ENCODE peak calls at places on chromosomes 1 and 21, in five cellular contexts. H is endodermal cell; Z is CD4-positive, alpha-beta memory T cell; D is CD8-positive, alpha-beta T cell; S is neural progenitor cell. R is an unnamed sample.

GRCh38 chr21:38623552-38623951 is 125.3 kb upstream of the ERG start:
- DNase-seq in H (no peak), Z (no peak), D (no peak), S (no peak), R (no peak)

GRCh38 chr1:35646043-35646442 is 4.7 kb upstream of the PSMB2 start:
- DNase-seq in H (no peak), Z (no peak), D (no peak), S (no peak), R (no peak)

GRCh38 chr1:2385606-2386280 is 5.6 kb downstream of the MORN1 start:
- DNase-seq in H (no peak), Z (no peak), D (no peak), S (no peak), R (no peak)

GRCh38 chr1:211644653-211645052 is 30.8 kb downstream of the NEK2 start:
- DNase-seq in H (peak), Z (no peak), D (no peak), S (no peak), R (no peak)

GRCh38 chr1:160863422-160864131 is 890 bp upstream of the CD244 start:
- DNase-seq in H (no peak), Z (no peak), D (no peak), S (no peak), R (no peak)

GRCh38 chr1:57160594-57160993 is 194.8 kb upstream of the C8B start:
- DNase-seq in H (no peak), Z (no peak), D (no peak), S (no peak), R (no peak)

GRCh38 chr1:178374016-178374415 is 122.7 kb downstream of the CLEC20A start:
- DNase-seq in H (no peak), Z (no peak), D (no peak), S (no peak), R (no peak)

GRCh38 chr1:203465146-203465798 is 10.3 kb upstream of the PRELP start:
- DNase-seq in H (no peak), Z (no peak), D (no peak), S (no peak), R (no peak)

GRCh38 chr1:59738152-59738551 is 76.6 kb upstream of the HOOK1 start:
- DNase-seq in H (no peak), Z (no peak), D (no peak), S (no peak), R (no peak)

GRCh38 chr1:54645806-54646676 is 4.5 kb downstream of the MROH7 start:
- DNase-seq in H (no peak), Z (no peak), D (no peak), S (no peak), R (no peak)

GRCh38 chr1:155244368-155245162 is 10.7 kb downstream of the ENTREP3 start:
- DNase-seq in H (peak), Z (peak), D (peak), S (peak), R (peak)

GRCh38 chr21:34004984-34005383 is 68.4 kb upstream of the MRPS6 start:
- DNase-seq in H (no peak), Z (no peak), D (no peak), S (no peak), R (no peak)

GRCh38 chr1:180571060-180571831 is 12.5 kb downstream of the OVAAL start:
- DNase-seq in H (no peak), Z (no peak), D (no peak), S (no peak), R (no peak)

GRCh38 chr1:223765036-223765718 is 52.8 kb downstream of the CAPN2 start:
- DNase-seq in H (peak), Z (no peak), D (no peak), S (peak), R (peak)

GRCh38 chr1:25799758-25800537 is at the start of gene SELENON:
- DNase-seq in H (peak), Z (no peak), D (no peak), S (peak), R (peak)

GRCh38 chr1:53334781-53335180 is 6.9 kb upstream of the LRP8 start:
- DNase-seq in H (no peak), Z (peak), D (peak), S (no peak), R (no peak)

GRCh38 chr1:155938220-155938627 is 3.2 kb upstream of the RXFP4 start:
- DNase-seq in H (peak), Z (no peak), D (no peak), S (peak), R (peak)

GRCh38 chr1:15272009-15272781 is 25.2 kb downstream of the FHAD1 start:
- DNase-seq in H (peak), Z (no peak), D (peak), S (peak), R (peak)

GRCh38 chr21:46626536-46627302 is 8.8 kb upstream of the PRMT2 start:
- DNase-seq in H (no peak), Z (peak), D (peak), S (no peak), R (no peak)

GRCh38 chr1:157360021-157360390 is 192.3 kb downstream of the FCRL5 start:
- DNase-seq in H (no peak), Z (no peak), D (no peak), S (no peak), R (no peak)

GRCh38 chr1:42456754-42457089 is 379 bp downstream of the PPCS start:
- DNase-seq in H (no peak), Z (peak), D (peak), S (no peak), R (peak)

GRCh38 chr1:20487236-20487590 is 1.2 kb upstream of the CAMK2N1 start:
- DNase-seq in H (no peak), Z (no peak), D (no peak), S (peak), R (no peak)

GRCh38 chr21:31857096-31857495 is 15.7 kb upstream of the HUNK start:
- DNase-seq in H (no peak), Z (no peak), D (no peak), S (no peak), R (no peak)

GRCh38 chr1:17611991-17612390 is 72.5 kb downstream of the ARHGEF10L start:
- DNase-seq in H (no peak), Z (no peak), D (no peak), S (no peak), R (no peak)

GRCh38 chr1:54716299-54717047 is 812 bp downstream of the TTC4 start:
- DNase-seq in H (no peak), Z (no peak), D (no peak), S (no peak), R (no peak)

GRCh38 chr1:174158767-174159252 is 510 bp upstream of the RABGAP1L start:
- DNase-seq in H (no peak), Z (peak), D (no peak), S (no peak), R (no peak)

GRCh38 chr1:34188418-34188817 is 11.7 kb downstream of the C1orf94 start:
- DNase-seq in H (peak), Z (no peak), D (no peak), S (peak), R (no peak)

GRCh38 chr1:85307987-85308836 is 31.8 kb upstream of the BCL10 start:
- DNase-seq in H (peak), Z (no peak), D (peak), S (peak), R (peak)

GRCh38 chr1:85314726-85315125 is 38.3 kb upstream of the BCL10 start:
- DNase-seq in H (no peak), Z (no peak), D (no peak), S (no peak), R (no peak)

GRCh38 chr1:85313888-85314696 is 37.7 kb upstream of the BCL10 start:
- DNase-seq in H (no peak), Z (no peak), D (no peak), S (no peak), R (no peak)

GRCh38 chr1:85308837-85309350 is 32.5 kb upstream of the BCL10 start:
- DNase-seq in H (no peak), Z (no peak), D (no peak), S (peak), R (no peak)

DNA sequence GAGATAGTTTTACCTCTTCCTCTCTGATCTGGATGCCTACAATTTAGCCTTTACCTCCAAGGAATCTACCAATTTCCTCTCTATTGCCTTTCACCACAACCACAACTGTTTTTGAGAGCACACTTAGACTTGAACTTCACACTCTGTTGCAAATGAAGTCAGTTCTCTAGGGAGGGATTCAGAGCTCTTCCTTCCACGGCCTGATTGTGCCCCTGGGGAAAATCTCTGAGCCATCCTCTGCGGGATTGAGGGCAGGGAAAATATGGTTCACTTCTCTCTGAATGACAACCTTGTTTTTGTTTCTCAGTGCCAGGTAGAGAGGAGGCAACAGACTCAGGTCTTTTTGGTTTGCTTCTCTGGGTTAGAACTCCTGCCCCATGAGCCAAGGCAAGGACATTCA is 35.4 kb upstream of the BCL10 start:
- DNase-seq in H (no peak), Z (no peak), D (no peak), S (no peak), R (no peak)
- H3K27ac ChIP-seq in H (no peak), Z (no peak), D (no peak), S (no peak), R (no peak)

GRCh38 chr1:12186277-12186985 is 19.6 kb downstream of the TNFRSF1B start:
- DNase-seq in H (no peak), Z (no peak), D (no peak), S (no peak), R (no peak)
- H3K27ac ChIP-seq in H (no peak), Z (no peak), D (no peak), S (no peak), R (peak)

DNA sequence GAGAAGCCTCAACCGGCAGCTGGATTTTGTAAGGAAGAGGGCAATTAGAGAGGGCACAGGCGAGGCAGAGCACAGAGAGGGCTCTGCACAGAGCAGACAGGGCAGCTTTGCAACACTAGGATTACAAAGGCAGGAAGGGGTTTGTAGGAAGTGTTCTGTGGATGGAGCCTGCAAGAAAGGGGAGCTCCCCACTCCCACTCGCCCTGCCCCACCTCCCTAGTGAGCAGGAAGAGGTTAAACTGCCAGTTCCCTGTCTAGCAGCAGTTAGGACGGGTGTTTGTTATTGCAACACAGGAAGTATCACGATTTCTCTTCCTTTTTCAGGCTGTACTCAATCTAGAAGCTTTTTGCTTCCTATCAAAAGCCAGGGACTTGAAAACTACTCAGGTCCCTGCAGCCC is 63.3 kb upstream of the LRRC8D start:
- DNase-seq in H (no peak), Z (peak), D (peak), S (no peak), R (no peak)
- H3K27ac ChIP-seq in H (no peak), Z (peak), D (peak), S (no peak), R (peak)

DNA sequence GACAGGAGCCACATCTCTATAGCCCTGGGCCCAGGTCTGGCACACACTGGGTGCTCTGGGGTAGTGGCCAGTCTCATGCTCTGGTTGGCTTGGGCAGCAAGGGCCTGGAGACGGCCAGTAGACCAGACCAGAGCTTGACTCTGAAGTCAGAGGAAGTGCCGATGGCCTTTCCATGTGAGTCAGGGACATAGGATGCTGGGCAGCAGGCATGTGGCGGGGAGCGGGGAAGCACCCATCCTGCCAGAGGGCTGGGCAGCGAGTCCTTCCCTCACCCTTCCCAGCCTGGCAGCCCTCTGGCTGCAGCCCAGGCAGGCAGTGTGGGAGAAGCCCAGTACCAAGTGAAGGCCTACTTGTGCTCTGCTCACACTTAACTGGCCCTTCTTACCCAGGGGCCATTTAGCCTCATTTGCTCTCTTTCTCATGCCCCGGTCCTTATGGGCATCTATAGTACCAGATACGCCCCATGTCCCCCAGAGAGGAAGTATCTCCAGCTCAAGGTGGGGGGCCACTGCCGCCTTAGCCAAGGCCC is 3.3 kb downstream of the GPR153 start:
- DNase-seq in H (no peak), Z (no peak), D (no peak), S (no peak), R (no peak)
- H3K27ac ChIP-seq in H (no peak), Z (no peak), D (no peak), S (no peak), R (no peak)

GRCh38 chr1:236142358-236143103 is at the start of gene GPR137B:
- DNase-seq in H (peak), Z (peak), D (peak), S (peak), R (peak)
- H3K27ac ChIP-seq in H (peak), Z (peak), D (peak), S (no peak), R (peak)

DNA sequence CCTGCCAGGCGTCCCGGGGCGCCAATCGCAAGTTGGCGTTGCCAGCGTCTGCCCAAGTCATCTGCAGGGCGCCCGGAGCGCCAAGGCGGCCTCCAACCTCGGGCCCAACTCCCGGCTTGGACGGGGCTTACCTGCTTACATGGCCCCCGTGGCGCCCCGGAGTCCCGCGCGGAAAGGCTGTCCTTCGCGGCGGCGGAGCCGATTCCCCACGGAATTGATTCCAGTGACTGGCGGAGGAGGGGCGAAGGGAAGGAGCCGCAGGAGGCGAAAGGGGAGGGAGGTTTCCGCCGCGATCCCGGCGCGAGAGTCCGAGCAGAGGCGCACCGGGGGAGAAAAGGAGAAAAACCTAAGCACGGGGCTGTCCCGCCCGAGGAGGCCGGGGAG is 358 bp downstream of the PTPN14 start:
- DNase-seq in H (no peak), Z (no peak), D (no peak), S (peak), R (no peak)
- H3K27ac ChIP-seq in H (peak), Z (no peak), D (no peak), S (peak), R (peak)

GRCh38 chr1:64980745-64981601 is 14.6 kb upstream of the JAK1 start:
- DNase-seq in H (no peak), Z (no peak), D (no peak), S (no peak), R (no peak)

GRCh38 chr1:64981602-64981981 is 15.2 kb upstream of the JAK1 start:
- DNase-seq in H (no peak), Z (no peak), D (no peak), S (no peak), R (no peak)

GRCh38 chr1:64984106-64984505 is 17.8 kb upstream of the JAK1 start:
- DNase-seq in H (no peak), Z (no peak), D (no peak), S (no peak), R (no peak)

GRCh38 chr1:64983110-64983509 is 16.8 kb upstream of the JAK1 start:
- DNase-seq in H (no peak), Z (no peak), D (no peak), S (no peak), R (no peak)

DNA sequence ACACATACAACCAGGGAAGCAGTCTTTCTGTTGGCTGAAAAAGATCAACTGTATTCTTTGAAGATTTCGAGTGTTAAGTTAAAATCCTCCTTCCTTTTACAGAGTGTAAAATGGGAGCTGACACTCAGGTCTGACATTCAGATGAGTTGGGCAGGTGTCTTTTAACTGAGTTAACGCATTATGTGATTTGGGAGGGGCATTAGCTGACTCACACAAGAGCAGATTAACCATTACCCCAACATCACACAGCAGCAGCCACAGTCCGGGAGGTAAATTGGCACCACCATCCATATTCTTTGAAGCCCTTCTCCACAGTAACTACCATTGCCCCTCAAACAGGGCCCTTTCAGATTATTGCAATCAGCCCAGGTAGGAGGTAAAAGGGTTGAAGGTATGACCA is 15.8 kb upstream of the JAK1 start:
- DNase-seq in H (no peak), Z (no peak), D (no peak), S (no peak), R (no peak)
- H3K27ac ChIP-seq in H (no peak), Z (no peak), D (no peak), S (no peak), R (no peak)